ENCODE peak calls at places on chromosomes 12 and 14, in seven cellular contexts. One of them, this sample, is unnamed.
A peak's percentile ranks its signal among the peaks of the same experiment; 100 is the strongest.

GRCh38 chr12:104903648-104904423 is 54.3 kb downstream of the SLC41A2 start:
- DNase-seq in foreskin fibroblast: no peak
- DNase-seq in ACHN: no peak
- DNase-seq in ascending aorta: no peak
- DNase-seq in iris pigment epithelial cell: peak; percentile 21
- DNase-seq in GM03348: peak; percentile 15
- DNase-seq in HEK293T: no peak
- DNase-seq in this sample: no peak

GRCh38 chr14:63727231-63727735 is 582 bp downstream of the SGPP1 start:
- DNase-seq in foreskin fibroblast: peak; percentile 35
- DNase-seq in ACHN: peak; percentile 35
- DNase-seq in ascending aorta: no peak
- DNase-seq in iris pigment epithelial cell: peak; percentile 49
- DNase-seq in GM03348: peak; percentile 82
- DNase-seq in HEK293T: peak; percentile 64
- DNase-seq in this sample: peak; percentile 12

GRCh38 chr14:40909906-40910305 is 696.8 kb upstream of the LRFN5 start:
- DNase-seq in foreskin fibroblast: no peak
- DNase-seq in ACHN: no peak
- DNase-seq in ascending aorta: no peak
- DNase-seq in iris pigment epithelial cell: no peak
- DNase-seq in GM03348: no peak
- DNase-seq in HEK293T: no peak
- DNase-seq in this sample: no peak

GRCh38 chr14:55245657-55246268 is 25.5 kb upstream of the FBXO34 start:
- DNase-seq in foreskin fibroblast: no peak
- DNase-seq in ACHN: peak; percentile 38
- DNase-seq in ascending aorta: no peak
- DNase-seq in iris pigment epithelial cell: peak; percentile 47
- DNase-seq in GM03348: peak; percentile 50
- DNase-seq in HEK293T: peak; percentile 22
- DNase-seq in this sample: peak; percentile 18

GRCh38 chr12:24911284-24911791 is 37.6 kb downstream of the BCAT1 start:
- DNase-seq in foreskin fibroblast: peak; percentile 84
- DNase-seq in ACHN: no peak
- DNase-seq in ascending aorta: no peak
- DNase-seq in iris pigment epithelial cell: peak; percentile 95
- DNase-seq in GM03348: peak; percentile 80
- DNase-seq in HEK293T: no peak
- DNase-seq in this sample: no peak

GRCh38 chr12:34404377-34405285 is 382.3 kb downstream of the ALG10 start:
- DNase-seq in foreskin fibroblast: no peak
- DNase-seq in ACHN: no peak
- DNase-seq in ascending aorta: peak; percentile 7
- DNase-seq in iris pigment epithelial cell: no peak
- DNase-seq in GM03348: peak; percentile 5
- DNase-seq in HEK293T: peak; percentile 1
- DNase-seq in this sample: no peak

GRCh38 chr12:65903680-65904403 is 79.6 kb downstream of the HMGA2 start:
- DNase-seq in foreskin fibroblast: no peak
- DNase-seq in ACHN: no peak
- DNase-seq in ascending aorta: no peak
- DNase-seq in iris pigment epithelial cell: no peak
- DNase-seq in GM03348: no peak
- DNase-seq in HEK293T: no peak
- DNase-seq in this sample: no peak

GRCh38 chr12:50507930-50508329 is 3.1 kb downstream of the DIP2B start:
- DNase-seq in foreskin fibroblast: no peak
- DNase-seq in ACHN: no peak
- DNase-seq in ascending aorta: no peak
- DNase-seq in iris pigment epithelial cell: no peak
- DNase-seq in GM03348: no peak
- DNase-seq in HEK293T: no peak
- DNase-seq in this sample: no peak

GRCh38 chr12:26661399-26661798 is 171.6 kb downstream of the ITPR2 start:
- DNase-seq in foreskin fibroblast: no peak
- DNase-seq in ACHN: no peak
- DNase-seq in ascending aorta: no peak
- DNase-seq in iris pigment epithelial cell: no peak
- DNase-seq in GM03348: no peak
- DNase-seq in HEK293T: no peak
- DNase-seq in this sample: no peak

GRCh38 chr12:1592444-1593231 is 1.7 kb downstream of the FBXL14 start:
- DNase-seq in foreskin fibroblast: peak; percentile 74
- DNase-seq in ACHN: peak; percentile 37
- DNase-seq in ascending aorta: no peak
- DNase-seq in iris pigment epithelial cell: peak; percentile 74
- DNase-seq in GM03348: peak; percentile 55
- DNase-seq in HEK293T: peak; percentile 28
- DNase-seq in this sample: no peak

GRCh38 chr14:76929927-76930326 is 98.6 kb downstream of the IRF2BPL start:
- DNase-seq in foreskin fibroblast: no peak
- DNase-seq in ACHN: no peak
- DNase-seq in ascending aorta: no peak
- DNase-seq in iris pigment epithelial cell: no peak
- DNase-seq in GM03348: no peak
- DNase-seq in HEK293T: no peak
- DNase-seq in this sample: no peak

GRCh38 chr14:34005901-34006300 is 55.0 kb upstream of the EGLN3 start:
- DNase-seq in foreskin fibroblast: no peak
- DNase-seq in ACHN: no peak
- DNase-seq in ascending aorta: no peak
- DNase-seq in iris pigment epithelial cell: no peak
- DNase-seq in GM03348: no peak
- DNase-seq in HEK293T: no peak
- DNase-seq in this sample: no peak

GRCh38 chr12:85755760-85756159 is 80.4 kb downstream of the RASSF9 start:
- DNase-seq in foreskin fibroblast: no peak
- DNase-seq in ACHN: no peak
- DNase-seq in ascending aorta: no peak
- DNase-seq in iris pigment epithelial cell: no peak
- DNase-seq in GM03348: no peak
- DNase-seq in HEK293T: no peak
- DNase-seq in this sample: no peak

GRCh38 chr12:52436000-52436827 is 2.0 kb upstream of the KRT75 start:
- DNase-seq in foreskin fibroblast: no peak
- DNase-seq in ACHN: no peak
- DNase-seq in ascending aorta: no peak
- DNase-seq in iris pigment epithelial cell: no peak
- DNase-seq in GM03348: no peak
- DNase-seq in HEK293T: no peak
- DNase-seq in this sample: no peak

GRCh38 chr12:93108958-93109357 is 179.9 kb upstream of the EEA1 start:
- DNase-seq in foreskin fibroblast: peak; percentile 46
- DNase-seq in ACHN: no peak
- DNase-seq in ascending aorta: no peak
- DNase-seq in iris pigment epithelial cell: peak; percentile 95
- DNase-seq in GM03348: peak; percentile 74
- DNase-seq in HEK293T: no peak
- DNase-seq in this sample: no peak

GRCh38 chr12:89948266-89949175 is 239.9 kb upstream of the ATP2B1 start:
- DNase-seq in foreskin fibroblast: no peak
- DNase-seq in ACHN: no peak
- DNase-seq in ascending aorta: no peak
- DNase-seq in iris pigment epithelial cell: no peak
- DNase-seq in GM03348: no peak
- DNase-seq in HEK293T: no peak
- DNase-seq in this sample: no peak

GRCh38 chr12:26100966-26101744 is 23.7 kb downstream of the BHLHE41 start:
- DNase-seq in foreskin fibroblast: no peak
- DNase-seq in ACHN: no peak
- DNase-seq in ascending aorta: no peak
- DNase-seq in iris pigment epithelial cell: no peak
- DNase-seq in GM03348: no peak
- DNase-seq in HEK293T: no peak
- DNase-seq in this sample: no peak

GRCh38 chr14:102883028-102883953 is 39.2 kb upstream of the AMN start:
- DNase-seq in foreskin fibroblast: no peak
- DNase-seq in ACHN: no peak
- DNase-seq in ascending aorta: no peak
- DNase-seq in iris pigment epithelial cell: no peak
- DNase-seq in GM03348: no peak
- DNase-seq in HEK293T: no peak
- DNase-seq in this sample: no peak

GRCh38 chr12:15122349-15122748 is 98.9 kb downstream of the RERG start:
- DNase-seq in foreskin fibroblast: no peak
- DNase-seq in ACHN: no peak
- DNase-seq in ascending aorta: no peak
- DNase-seq in iris pigment epithelial cell: no peak
- DNase-seq in GM03348: no peak
- DNase-seq in HEK293T: no peak
- DNase-seq in this sample: no peak

GRCh38 chr12:95693689-95694088 is 96.9 kb downstream of the NTN4 start:
- DNase-seq in foreskin fibroblast: no peak
- DNase-seq in ACHN: no peak
- DNase-seq in ascending aorta: no peak
- DNase-seq in iris pigment epithelial cell: no peak
- DNase-seq in GM03348: no peak
- DNase-seq in HEK293T: no peak
- DNase-seq in this sample: no peak

GRCh38 chr12:54286042-54286931 is 5.8 kb downstream of the HNRNPA1 start:
- DNase-seq in foreskin fibroblast: no peak
- DNase-seq in ACHN: no peak
- DNase-seq in ascending aorta: no peak
- DNase-seq in iris pigment epithelial cell: no peak
- DNase-seq in GM03348: no peak
- DNase-seq in HEK293T: no peak
- DNase-seq in this sample: no peak

GRCh38 chr12:116136340-116136739 is 141.2 kb downstream of the MED13L start:
- DNase-seq in foreskin fibroblast: peak; percentile 43
- DNase-seq in ACHN: peak; percentile 25
- DNase-seq in ascending aorta: no peak
- DNase-seq in iris pigment epithelial cell: peak; percentile 92
- DNase-seq in GM03348: no peak
- DNase-seq in HEK293T: no peak
- DNase-seq in this sample: no peak

This sample was measured in stromal cell of bone marrow.